ENCODE peak calls at places on chromosomes 4 and X, in six cellular contexts. Q is stimulated activated CD4-positive, alpha-beta T cell treated with anti-CD3 and anti-CD28 coated beads, Interleukin-2, amount 100 ng/mL, for 24 hours; S is NCI-H345; E is M059J; J is EH; F is neuronal stem cell. Y is an unnamed sample.

GRCh38 chr4:184732126-184732525 is 1.8 kb downstream of the CENPU start:
- DNase-seq in J (peak), Q (no peak), F (no peak), S (peak), E (peak), Y (no peak)

GRCh38 chr4:147760176-147760575 is 28.3 kb downstream of the ARHGAP10 start:
- DNase-seq in S (peak), J (no peak), E (no peak), Q (no peak), F (no peak), Y (no peak)

GRCh38 chr4:23717528-23718248 is 172.2 kb downstream of the PPARGC1A start:
- DNase-seq in F (no peak), S (peak), E (peak), J (peak), Q (no peak), Y (no peak)

GRCh38 chrX:42505057-42505456 is 272.9 kb downstream of the PPP1R2C start:
- DNase-seq in F (no peak), S (no peak), J (no peak), E (no peak), Q (no peak), Y (no peak)

GRCh38 chrX:37350034-37350365 is 836 bp downstream of the PRRG1 start:
- DNase-seq in E (peak), F (no peak), S (no peak), J (peak), Q (no peak), Y (no peak)

GRCh38 chr4:118905546-118905945 is 16.9 kb downstream of the SYNPO2 start:
- DNase-seq in Q (no peak), E (peak), J (peak), F (no peak), S (no peak), Y (no peak)

GRCh38 chr4:84499065-84499982 is at the start of gene NKX6-1:
- DNase-seq in Q (no peak), F (peak), S (peak), E (peak), J (peak), Y (peak)

GRCh38 chr4:59728496-59728895 is 1471.6 kb upstream of the ADGRL3 start:
- DNase-seq in Q (no peak), F (no peak), E (no peak), S (no peak), J (no peak), Y (no peak)

GRCh38 chr4:145557720-145558119 is 61.5 kb upstream of the MMAA start:
- DNase-seq in Q (peak), E (peak), F (peak), J (peak), S (peak), Y (no peak)

GRCh38 chr4:71229477-71230257 is 109.2 kb upstream of the SLC4A4 start:
- DNase-seq in Q (no peak), J (peak), E (peak), S (no peak), F (peak), Y (no peak)